ENCODE peak calls at places on chromosome 6, in seven cellular contexts. P is H54, Z is prostate gland, Y is IMR-90, C is lower leg skin, V is gastrocnemius medialis, Q is thyroid gland. F is an unnamed sample.

GRCh38 chr6:5213851-5214507 is 46.8 kb downstream of the LYRM4 start:
- DNase-seq in V (no peak), Y (peak; percentile 82), Z (no peak), Q (no peak), C (no peak), P (no peak), F (no peak)

GRCh38 chr6:36386495-36387439 is 702 bp downstream of the ETV7 start:
- DNase-seq in P (no peak), Z (peak; percentile 30), Q (peak; percentile 29), V (no peak), Y (peak; percentile 67), C (no peak), F (peak; percentile 50)

GRCh38 chr6:165662671-165663282 is at the start of gene PDE10A:
- DNase-seq in P (peak; percentile 63), C (peak; percentile 73), Q (peak; percentile 88), V (no peak), Z (no peak), Y (peak; percentile 55), F (no peak)

GRCh38 chr6:84462697-84463096 is 235.3 kb upstream of the CEP162 start:
- DNase-seq in Q (no peak), Y (peak; percentile 17), C (no peak), P (no peak), V (no peak), Z (no peak), F (no peak)

GRCh38 chr6:154404791-154405400 is 48.3 kb upstream of the IPCEF1 start:
- DNase-seq in C (no peak), Y (peak; percentile 84), V (no peak), Q (peak; percentile 6), Z (no peak), P (no peak), F (no peak)

GRCh38 chr6:44829811-44830210 is 442.3 kb downstream of the CDC5L start:
- DNase-seq in Y (no peak), P (no peak), Z (no peak), V (no peak), C (no peak), Q (no peak), F (no peak)

GRCh38 chr6:116398366-116399005 is 27.7 kb downstream of the DSE start:
- DNase-seq in Q (no peak), C (no peak), Y (peak; percentile 72), P (no peak), V (no peak), Z (no peak), F (no peak)

GRCh38 chr6:148335582-148335981 is 7.1 kb upstream of the SASH1 start:
- DNase-seq in V (no peak), Y (peak; percentile 40), Q (no peak), P (peak; percentile 60), Z (no peak), C (no peak), F (no peak)

GRCh38 chr6:118495639-118496296 is 52.3 kb upstream of the PLN start:
- DNase-seq in Y (peak; percentile 70), P (no peak), Z (no peak), Q (no peak), C (no peak), V (no peak), F (no peak)

GRCh38 chr6:53604623-53605190 is 59.8 kb upstream of the GCLC start:
- DNase-seq in V (no peak), C (no peak), Z (no peak), Q (no peak), Y (no peak), P (no peak), F (no peak)

GRCh38 chr6:116096979-116097816 is 3.5 kb upstream of the NT5DC1 start:
- DNase-seq in V (no peak), P (no peak), Z (no peak), Y (peak; percentile 44), C (no peak), Q (no peak), F (peak; percentile 9)

GRCh38 chr6:1390805-1391511 is 1.6 kb downstream of the FOXF2 start:
- DNase-seq in Y (peak; percentile 63), Q (peak; percentile 17), V (no peak), Z (no peak), C (no peak), P (no peak), F (no peak)

GRCh38 chr6:33411632-33412005 is 805 bp downstream of the PHF1 start:
- DNase-seq in P (no peak), Q (no peak), Y (no peak), V (no peak), Z (no peak), C (no peak), F (no peak)

GRCh38 chr6:169858935-169859351 is 107.5 kb downstream of the ERMARD start:
- DNase-seq in V (no peak), P (no peak), C (peak; percentile 80), Z (no peak), Q (no peak), Y (no peak), F (no peak)

GRCh38 chr6:36131517-36132220 is 1.4 kb downstream of the MAPK13 start:
- DNase-seq in Z (no peak), V (no peak), Q (peak; percentile 73), C (peak; percentile 87), Y (peak; percentile 80), P (peak; percentile 71), F (peak; percentile 64)

GRCh38 chr6:105815657-105816555 is 270.2 kb upstream of the PRDM1 start:
- DNase-seq in C (no peak), Q (no peak), P (no peak), Y (no peak), Z (no peak), V (no peak), F (no peak)

GRCh38 chr6:69917834-69918233 is 51.5 kb downstream of the COL19A1 start:
- DNase-seq in C (no peak), P (peak; percentile 17), V (no peak), Z (no peak), Y (peak; percentile 77), Q (no peak), F (no peak)

GRCh38 chr6:27478141-27478705 is 5.3 kb upstream of the ZNF184 start:
- DNase-seq in C (no peak), P (no peak), Q (no peak), V (no peak), Z (no peak), Y (peak; percentile 40), F (peak; percentile 45)

GRCh38 chr6:134379086-134379485 is 61.2 kb upstream of the SGK1 start:
- DNase-seq in Y (no peak), C (no peak), Q (peak; percentile 78), V (no peak), Z (peak; percentile 76), P (no peak), F (peak; percentile 16)

GRCh38 chr6:106870069-106870468 is 104.5 kb downstream of the CD24 start:
- DNase-seq in Z (no peak), V (no peak), Y (peak; percentile 52), Q (no peak), C (no peak), P (peak; percentile 16), F (no peak)

GRCh38 chr6:105482227-105482839 is 79.5 kb upstream of the PREP start:
- DNase-seq in P (no peak), C (no peak), V (no peak), Q (peak; percentile 40), Y (peak; percentile 38), Z (no peak), F (no peak)

DNA sequence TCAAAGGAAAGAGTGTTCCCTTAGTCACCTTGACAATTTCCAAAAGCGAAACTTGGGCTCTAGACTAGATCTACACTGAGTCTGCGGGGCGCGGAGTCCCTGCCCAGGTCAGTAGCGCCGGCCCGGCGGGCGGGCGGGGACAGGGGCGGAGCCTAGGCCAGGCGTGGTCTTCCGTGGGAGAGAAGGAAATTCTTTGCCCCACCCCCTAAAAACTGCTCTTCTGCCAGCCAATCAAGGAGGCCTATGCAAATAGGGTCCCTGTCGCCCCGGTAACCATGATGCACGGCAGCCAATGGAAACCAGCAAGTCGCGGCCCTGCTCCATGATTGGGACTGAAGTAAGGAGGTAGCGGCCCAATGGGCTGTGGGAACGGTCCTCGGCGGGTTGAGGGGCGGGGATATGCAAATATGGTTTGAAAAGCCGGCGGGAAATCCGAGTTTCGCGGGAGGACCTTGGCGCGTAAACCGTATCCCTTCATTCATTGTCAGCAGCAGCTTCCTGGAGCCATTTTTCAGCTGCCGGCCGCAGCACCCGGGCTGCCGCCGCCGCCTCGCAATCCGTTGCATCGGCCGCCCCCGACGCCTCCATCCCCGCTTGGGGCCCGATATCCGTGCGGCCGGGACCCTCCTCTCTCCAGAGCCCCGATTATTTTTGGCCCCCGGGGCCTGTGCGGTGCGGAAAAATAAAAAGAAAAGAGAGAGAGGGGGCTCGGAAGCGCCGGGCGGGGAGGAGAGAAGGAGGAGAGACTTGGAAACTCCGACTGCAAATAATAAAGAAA is at the start of gene E2F3:
- DNase-seq in Z (peak; percentile 100), Y (peak; percentile 100), C (peak; percentile 100), Q (peak; percentile 100), P (peak; percentile 96), V (peak; percentile 100), F (peak; percentile 100)
- TF ChIP-seq POLR2A in Z (peak; percentile 84), Y (peak; percentile 83), C (no peak), Q (no peak), P (peak; percentile 67), V (peak; percentile 42), F (peak; percentile 93)

DNA sequence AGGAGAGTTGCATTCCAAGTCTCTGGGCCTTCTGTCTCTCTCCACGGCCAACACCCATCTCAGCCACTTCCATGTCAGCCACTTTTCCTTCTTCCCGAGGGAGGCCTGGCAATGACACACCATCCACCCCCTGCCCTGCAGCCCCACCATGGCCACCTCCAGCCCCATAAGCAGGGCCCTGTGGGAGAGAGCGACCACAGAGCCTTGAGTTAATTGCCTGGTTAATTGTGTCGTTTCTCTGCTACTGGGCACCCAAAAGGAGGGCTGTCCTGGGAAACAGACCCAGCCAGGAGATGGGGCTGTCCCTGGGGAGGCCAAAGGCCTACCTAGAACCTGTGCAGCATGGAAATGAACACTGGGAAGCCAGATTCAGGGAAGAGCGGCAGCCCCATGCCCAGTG is 13.3 kb downstream of the CCDC167 start:
- DNase-seq in V (no peak), P (no peak), Y (no peak), Z (no peak), C (no peak), Q (no peak), F (no peak)
- TF ChIP-seq POLR2A in V (no peak), P (no peak), Y (no peak), Z (no peak), C (no peak), Q (no peak), F (no peak)

DNA sequence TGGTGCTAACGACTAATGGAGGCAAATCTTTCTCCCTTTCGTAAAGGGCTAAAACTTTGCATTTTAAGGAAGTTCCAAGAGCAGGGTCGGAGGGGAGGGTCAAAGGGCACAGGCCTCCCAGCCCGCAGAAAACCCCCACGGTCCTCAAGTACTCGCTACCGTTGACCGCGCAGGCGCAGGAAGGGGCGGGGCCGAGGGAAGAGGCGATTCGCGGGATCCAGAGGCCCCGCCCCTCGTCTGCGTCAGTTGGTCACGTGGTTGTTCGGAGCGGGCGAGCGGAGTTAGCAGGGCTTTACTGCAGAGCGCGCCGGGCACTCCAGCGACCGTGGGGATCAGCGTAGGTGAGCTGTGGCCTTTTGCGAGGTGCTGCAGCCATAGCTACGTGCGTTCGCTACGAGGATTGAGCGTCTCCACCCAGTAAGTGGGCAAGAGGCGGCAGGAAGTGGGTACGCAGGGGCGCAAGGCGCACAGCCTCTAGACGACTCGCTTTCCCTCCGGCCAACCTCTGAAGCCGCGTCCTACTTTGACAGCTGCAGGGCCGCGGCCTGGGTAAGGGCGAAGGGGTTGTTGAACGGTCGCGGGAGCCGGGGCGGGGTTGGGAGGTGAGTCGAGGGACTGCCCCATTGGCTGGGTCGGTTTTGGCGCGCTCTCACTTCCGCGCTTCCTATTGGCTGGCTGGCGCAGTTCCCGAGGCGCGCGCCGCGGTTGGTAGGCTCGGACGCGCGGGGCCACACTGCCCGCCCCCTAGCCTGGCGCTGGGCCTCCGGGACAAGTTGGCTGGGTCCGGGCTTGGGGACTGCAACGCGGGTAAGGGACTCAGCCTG is at the start of gene GMNN:
- DNase-seq in C (peak; percentile 100), V (peak; percentile 94), Z (peak; percentile 97), P (peak; percentile 85), Q (peak; percentile 99), Y (peak; percentile 89), F (peak; percentile 99)
- TF ChIP-seq POLR2A in C (no peak), V (peak; percentile 62), Z (peak; percentile 80), P (peak; percentile 84), Q (no peak), Y (peak; percentile 73), F (peak; percentile 97)

GRCh38 chr6:14077193-14077853 is 40.2 kb upstream of the CD83 start:
- DNase-seq in Q (no peak), Z (no peak), C (no peak), P (no peak), V (no peak), Y (no peak), F (no peak)
- TF ChIP-seq POLR2A in Q (no peak), Z (no peak), C (no peak), P (no peak), V (no peak), Y (no peak), F (no peak)